ENCODE peak calls at places on chromosome 7, in five cellular contexts. One of them, this sample, is unnamed.

GRCh38 chr7:116327751-116328150 is 117.4 kb downstream of the TES start:
- DNase-seq in AG09309: no peak
- DNase-seq in activated CD8-positive, alpha-beta T cell treated with anti-CD3 and anti-CD28 coated beads for 36 hours: no peak
- DNase-seq in fibroblast of lung: peak; percentile 96
- DNase-seq in mammary epithelial cell: no peak
- DNase-seq in this sample: no peak

GRCh38 chr7:121558288-121558687 is 162.2 kb upstream of the FAM3C start:
- DNase-seq in AG09309: no peak
- DNase-seq in activated CD8-positive, alpha-beta T cell treated with anti-CD3 and anti-CD28 coated beads for 36 hours: no peak
- DNase-seq in fibroblast of lung: no peak
- DNase-seq in mammary epithelial cell: no peak
- DNase-seq in this sample: no peak

GRCh38 chr7:37395618-37396259 is 52.9 kb downstream of the ELMO1 start:
- DNase-seq in AG09309: no peak
- DNase-seq in activated CD8-positive, alpha-beta T cell treated with anti-CD3 and anti-CD28 coated beads for 36 hours: no peak
- DNase-seq in fibroblast of lung: no peak
- DNase-seq in mammary epithelial cell: peak; percentile 6
- DNase-seq in this sample: no peak

GRCh38 chr7:51324206-51324884 is 7.7 kb upstream of the COBL start:
- DNase-seq in AG09309: no peak
- DNase-seq in activated CD8-positive, alpha-beta T cell treated with anti-CD3 and anti-CD28 coated beads for 36 hours: no peak
- DNase-seq in fibroblast of lung: peak; percentile 16
- DNase-seq in mammary epithelial cell: peak; percentile 67
- DNase-seq in this sample: no peak

GRCh38 chr7:152158801-152159587 is 133.5 kb downstream of the GALNT11 start:
- DNase-seq in AG09309: no peak
- DNase-seq in activated CD8-positive, alpha-beta T cell treated with anti-CD3 and anti-CD28 coated beads for 36 hours: peak; percentile 29
- DNase-seq in fibroblast of lung: no peak
- DNase-seq in mammary epithelial cell: no peak
- DNase-seq in this sample: no peak

GRCh38 chr7:45702751-45703150 is 128.6 kb downstream of the ADCY1 start:
- DNase-seq in AG09309: no peak
- DNase-seq in activated CD8-positive, alpha-beta T cell treated with anti-CD3 and anti-CD28 coated beads for 36 hours: no peak
- DNase-seq in fibroblast of lung: no peak
- DNase-seq in mammary epithelial cell: no peak
- DNase-seq in this sample: peak; percentile 4

GRCh38 chr7:16079723-16080122 is 341.6 kb downstream of the CRPPA start:
- DNase-seq in AG09309: no peak
- DNase-seq in activated CD8-positive, alpha-beta T cell treated with anti-CD3 and anti-CD28 coated beads for 36 hours: no peak
- DNase-seq in fibroblast of lung: no peak
- DNase-seq in mammary epithelial cell: no peak
- DNase-seq in this sample: no peak

GRCh38 chr7:70178787-70179186 is 580.5 kb downstream of the AUTS2 start:
- DNase-seq in AG09309: no peak
- DNase-seq in activated CD8-positive, alpha-beta T cell treated with anti-CD3 and anti-CD28 coated beads for 36 hours: no peak
- DNase-seq in fibroblast of lung: no peak
- DNase-seq in mammary epithelial cell: peak; percentile 14
- DNase-seq in this sample: no peak

GRCh38 chr7:13802651-13803050 is 186.8 kb downstream of the ETV1 start:
- DNase-seq in AG09309: no peak
- DNase-seq in activated CD8-positive, alpha-beta T cell treated with anti-CD3 and anti-CD28 coated beads for 36 hours: no peak
- DNase-seq in fibroblast of lung: no peak
- DNase-seq in mammary epithelial cell: no peak
- DNase-seq in this sample: no peak

GRCh38 chr7:113199841-113200240 is 81.5 kb upstream of the SMIM30 start:
- DNase-seq in AG09309: peak; percentile 31
- DNase-seq in activated CD8-positive, alpha-beta T cell treated with anti-CD3 and anti-CD28 coated beads for 36 hours: no peak
- DNase-seq in fibroblast of lung: peak; percentile 74
- DNase-seq in mammary epithelial cell: peak; percentile 52
- DNase-seq in this sample: no peak

GRCh38 chr7:22129166-22129565 is 183.5 kb upstream of the CDCA7L start:
- DNase-seq in AG09309: no peak
- DNase-seq in activated CD8-positive, alpha-beta T cell treated with anti-CD3 and anti-CD28 coated beads for 36 hours: no peak
- DNase-seq in fibroblast of lung: no peak
- DNase-seq in mammary epithelial cell: no peak
- DNase-seq in this sample: no peak

GRCh38 chr7:2560175-2560695 is 1.5 kb downstream of the IQCE start:
- DNase-seq in AG09309: no peak
- DNase-seq in activated CD8-positive, alpha-beta T cell treated with anti-CD3 and anti-CD28 coated beads for 36 hours: no peak
- DNase-seq in fibroblast of lung: no peak
- DNase-seq in mammary epithelial cell: no peak
- DNase-seq in this sample: no peak

GRCh38 chr7:51606601-51607154 is 290.1 kb upstream of the COBL start:
- DNase-seq in AG09309: no peak
- DNase-seq in activated CD8-positive, alpha-beta T cell treated with anti-CD3 and anti-CD28 coated beads for 36 hours: no peak
- DNase-seq in fibroblast of lung: no peak
- DNase-seq in mammary epithelial cell: no peak
- DNase-seq in this sample: no peak

GRCh38 chr7:28904539-28905143 is 53.5 kb downstream of the TRIL start:
- DNase-seq in AG09309: no peak
- DNase-seq in activated CD8-positive, alpha-beta T cell treated with anti-CD3 and anti-CD28 coated beads for 36 hours: no peak
- DNase-seq in fibroblast of lung: peak; percentile 12
- DNase-seq in mammary epithelial cell: no peak
- DNase-seq in this sample: no peak

GRCh38 chr7:87047-87446 is 105.3 kb upstream of the FAM20C start:
- DNase-seq in AG09309: no peak
- DNase-seq in activated CD8-positive, alpha-beta T cell treated with anti-CD3 and anti-CD28 coated beads for 36 hours: no peak
- DNase-seq in fibroblast of lung: no peak
- DNase-seq in mammary epithelial cell: no peak
- DNase-seq in this sample: no peak

GRCh38 chr7:100583132-100584045 is 2.5 kb downstream of the LRCH4 start:
- DNase-seq in AG09309: no peak
- DNase-seq in activated CD8-positive, alpha-beta T cell treated with anti-CD3 and anti-CD28 coated beads for 36 hours: peak; percentile 92
- DNase-seq in fibroblast of lung: peak; percentile 72
- DNase-seq in mammary epithelial cell: no peak
- DNase-seq in this sample: peak; percentile 41

GRCh38 chr7:158572000-158572828 is 15.4 kb downstream of the PTPRN2 start:
- DNase-seq in AG09309: no peak
- DNase-seq in activated CD8-positive, alpha-beta T cell treated with anti-CD3 and anti-CD28 coated beads for 36 hours: no peak
- DNase-seq in fibroblast of lung: no peak
- DNase-seq in mammary epithelial cell: no peak
- DNase-seq in this sample: no peak

GRCh38 chr7:35505031-35505430 is 189.9 kb downstream of the HERPUD2 start:
- DNase-seq in AG09309: no peak
- DNase-seq in activated CD8-positive, alpha-beta T cell treated with anti-CD3 and anti-CD28 coated beads for 36 hours: no peak
- DNase-seq in fibroblast of lung: no peak
- DNase-seq in mammary epithelial cell: no peak
- DNase-seq in this sample: no peak

GRCh38 chr7:134315679-134316538 is 821 bp downstream of the SLC35B4 start:
- DNase-seq in AG09309: no peak
- DNase-seq in activated CD8-positive, alpha-beta T cell treated with anti-CD3 and anti-CD28 coated beads for 36 hours: peak; percentile 2
- DNase-seq in fibroblast of lung: peak; percentile 31
- DNase-seq in mammary epithelial cell: peak; percentile 22
- DNase-seq in this sample: no peak

GRCh38 chr7:158428842-158429753 is 158.5 kb downstream of the PTPRN2 start:
- DNase-seq in AG09309: no peak
- DNase-seq in activated CD8-positive, alpha-beta T cell treated with anti-CD3 and anti-CD28 coated beads for 36 hours: no peak
- DNase-seq in fibroblast of lung: no peak
- DNase-seq in mammary epithelial cell: no peak
- DNase-seq in this sample: no peak

GRCh38 chr7:39683216-39683845 is 60.0 kb downstream of the RALA start:
- DNase-seq in AG09309: no peak
- DNase-seq in activated CD8-positive, alpha-beta T cell treated with anti-CD3 and anti-CD28 coated beads for 36 hours: no peak
- DNase-seq in fibroblast of lung: peak; percentile 59
- DNase-seq in mammary epithelial cell: no peak
- DNase-seq in this sample: no peak

GRCh38 chr7:136555933-136556332 is 312.5 kb upstream of the CHRM2 start:
- DNase-seq in AG09309: no peak
- DNase-seq in activated CD8-positive, alpha-beta T cell treated with anti-CD3 and anti-CD28 coated beads for 36 hours: no peak
- DNase-seq in fibroblast of lung: no peak
- DNase-seq in mammary epithelial cell: no peak
- DNase-seq in this sample: no peak

GRCh38 chr7:1917221-1918062 is 247.4 kb downstream of the ELFN1 start:
- DNase-seq in AG09309: no peak
- DNase-seq in activated CD8-positive, alpha-beta T cell treated with anti-CD3 and anti-CD28 coated beads for 36 hours: no peak
- DNase-seq in fibroblast of lung: peak; percentile 32
- DNase-seq in mammary epithelial cell: no peak
- DNase-seq in this sample: no peak

DNA sequence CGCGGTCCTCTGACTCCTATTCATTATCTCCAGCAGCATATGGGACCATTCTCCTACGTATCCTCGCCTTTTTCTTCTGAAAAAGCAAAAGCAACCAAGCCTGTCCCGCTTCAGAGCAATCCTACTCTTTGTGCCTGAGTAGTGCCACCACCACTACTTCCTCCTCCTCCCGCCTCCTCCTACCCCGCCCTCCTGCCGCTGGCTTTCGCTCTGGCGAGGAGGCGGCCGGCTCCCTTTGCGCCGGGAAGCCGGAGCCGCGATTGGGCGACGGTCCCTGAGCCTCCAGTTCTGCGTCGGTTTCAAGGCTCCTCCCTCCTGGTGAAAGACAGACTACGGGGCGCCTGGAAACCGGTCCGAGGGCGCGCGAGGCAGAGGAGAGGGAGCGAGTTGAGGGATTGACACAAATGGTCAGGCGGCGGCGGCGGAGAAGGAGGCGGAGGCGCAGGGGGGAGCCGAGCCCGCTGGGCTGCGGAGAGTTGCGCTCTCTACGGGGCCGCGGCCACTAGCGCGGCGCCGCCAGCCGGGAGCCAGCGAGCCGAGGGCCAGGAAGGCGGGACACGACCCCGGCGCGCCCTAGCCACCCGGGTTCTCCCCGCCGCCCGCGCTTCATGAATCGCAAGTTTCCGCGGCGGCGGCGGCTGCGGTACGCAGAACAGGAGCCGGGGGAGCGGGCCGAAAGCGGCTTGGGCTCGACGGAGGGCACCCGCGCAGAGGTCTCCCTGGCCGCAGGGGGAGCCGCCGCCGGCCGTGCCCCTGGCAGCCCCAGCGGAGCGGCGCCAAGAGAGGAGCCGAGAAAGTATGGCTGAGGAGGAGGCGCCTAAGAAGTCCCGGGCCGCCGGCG is at the start of gene FZD1:
- DNase-seq in AG09309: peak; percentile 96
- DNase-seq in activated CD8-positive, alpha-beta T cell treated with anti-CD3 and anti-CD28 coated beads for 36 hours: peak; percentile 73
- DNase-seq in fibroblast of lung: peak; percentile 99
- DNase-seq in mammary epithelial cell: peak; percentile 99
- DNase-seq in this sample: no peak
- TF ChIP-seq CTCF in AG09309: no peak
- TF ChIP-seq CTCF in activated CD8-positive, alpha-beta T cell treated with anti-CD3 and anti-CD28 coated beads for 36 hours: no peak
- TF ChIP-seq CTCF in fibroblast of lung: peak; percentile 6
- TF ChIP-seq CTCF in mammary epithelial cell: no peak
- TF ChIP-seq CTCF in this sample: no peak

GRCh38 chr7:26699761-26700160 is 164.6 kb downstream of the SKAP2 start:
- DNase-seq in AG09309: no peak
- DNase-seq in activated CD8-positive, alpha-beta T cell treated with anti-CD3 and anti-CD28 coated beads for 36 hours: no peak
- DNase-seq in fibroblast of lung: no peak
- DNase-seq in mammary epithelial cell: no peak
- DNase-seq in this sample: no peak

GRCh38 chr7:26698806-26699205 is 165.6 kb downstream of the SKAP2 start:
- DNase-seq in AG09309: no peak
- DNase-seq in activated CD8-positive, alpha-beta T cell treated with anti-CD3 and anti-CD28 coated beads for 36 hours: no peak
- DNase-seq in fibroblast of lung: no peak
- DNase-seq in mammary epithelial cell: no peak
- DNase-seq in this sample: no peak

GRCh38 chr7:26704786-26705185 is 159.6 kb downstream of the SKAP2 start:
- DNase-seq in AG09309: no peak
- DNase-seq in activated CD8-positive, alpha-beta T cell treated with anti-CD3 and anti-CD28 coated beads for 36 hours: no peak
- DNase-seq in fibroblast of lung: peak; percentile 74
- DNase-seq in mammary epithelial cell: no peak
- DNase-seq in this sample: no peak

GRCh38 chr7:26704036-26704435 is 160.4 kb downstream of the SKAP2 start:
- DNase-seq in AG09309: no peak
- DNase-seq in activated CD8-positive, alpha-beta T cell treated with anti-CD3 and anti-CD28 coated beads for 36 hours: no peak
- DNase-seq in fibroblast of lung: no peak
- DNase-seq in mammary epithelial cell: no peak
- DNase-seq in this sample: no peak

DNA sequence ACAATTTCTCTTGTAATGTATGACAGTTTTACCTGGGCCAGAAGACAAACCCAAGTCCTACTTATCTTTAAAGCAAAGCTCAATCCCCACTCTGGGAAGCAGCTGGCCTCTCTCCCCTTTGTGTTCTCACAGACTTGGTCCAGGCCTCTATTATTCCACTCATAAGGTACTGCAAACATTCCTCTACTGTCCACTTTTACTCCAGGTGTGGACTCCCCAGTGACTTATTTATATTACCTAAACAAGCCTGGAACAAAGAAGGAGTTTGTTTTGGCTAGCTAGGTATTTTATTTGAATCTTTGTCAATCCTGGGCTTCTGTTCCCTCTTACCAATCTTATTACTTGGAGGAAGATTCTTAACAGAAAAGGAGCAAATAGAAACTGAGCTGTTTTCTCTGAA is 163.5 kb downstream of the SKAP2 start:
- DNase-seq in AG09309: no peak
- DNase-seq in activated CD8-positive, alpha-beta T cell treated with anti-CD3 and anti-CD28 coated beads for 36 hours: no peak
- DNase-seq in fibroblast of lung: no peak
- DNase-seq in mammary epithelial cell: no peak
- DNase-seq in this sample: no peak
- TF ChIP-seq CTCF in AG09309: no peak
- TF ChIP-seq CTCF in activated CD8-positive, alpha-beta T cell treated with anti-CD3 and anti-CD28 coated beads for 36 hours: no peak
- TF ChIP-seq CTCF in fibroblast of lung: no peak
- TF ChIP-seq CTCF in mammary epithelial cell: no peak
- TF ChIP-seq CTCF in this sample: no peak

GRCh38 chr7:88014581-88014980 is 80.5 kb downstream of the ADAM22 start:
- DNase-seq in AG09309: no peak
- DNase-seq in activated CD8-positive, alpha-beta T cell treated with anti-CD3 and anti-CD28 coated beads for 36 hours: no peak
- DNase-seq in fibroblast of lung: no peak
- DNase-seq in mammary epithelial cell: no peak
- DNase-seq in this sample: no peak
- TF ChIP-seq CTCF in AG09309: no peak
- TF ChIP-seq CTCF in activated CD8-positive, alpha-beta T cell treated with anti-CD3 and anti-CD28 coated beads for 36 hours: no peak
- TF ChIP-seq CTCF in fibroblast of lung: no peak
- TF ChIP-seq CTCF in mammary epithelial cell: no peak
- TF ChIP-seq CTCF in this sample: no peak

DNA sequence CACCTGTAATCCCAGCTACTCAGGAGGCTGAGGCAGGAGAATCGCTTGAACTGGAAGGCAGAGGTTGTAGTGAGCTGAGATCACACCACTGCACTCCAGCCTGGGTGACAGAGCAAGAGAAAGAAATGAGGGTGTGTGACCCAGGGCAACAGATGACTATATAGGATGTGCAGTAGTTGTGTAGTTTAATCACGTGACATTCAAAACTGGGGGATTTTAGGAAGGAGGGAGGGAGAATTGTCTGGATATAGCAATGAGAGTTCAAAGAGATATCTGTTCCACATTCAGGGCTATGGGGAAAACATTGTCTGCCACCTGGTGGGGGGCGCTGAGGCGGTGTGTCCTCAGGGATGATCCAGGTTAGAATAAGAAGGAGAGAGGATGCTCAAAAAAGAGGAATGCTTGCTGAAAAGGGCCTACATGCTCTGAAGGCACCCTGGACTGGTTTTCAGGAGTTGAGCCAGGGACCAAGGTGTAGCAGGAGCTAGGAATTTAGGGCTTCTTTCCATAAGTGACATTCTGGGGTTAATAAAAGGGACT is 7.8 kb upstream of the ZYX start:
- DNase-seq in AG09309: no peak
- DNase-seq in activated CD8-positive, alpha-beta T cell treated with anti-CD3 and anti-CD28 coated beads for 36 hours: no peak
- DNase-seq in fibroblast of lung: no peak
- DNase-seq in mammary epithelial cell: no peak
- DNase-seq in this sample: no peak
- TF ChIP-seq CTCF in AG09309: no peak
- TF ChIP-seq CTCF in activated CD8-positive, alpha-beta T cell treated with anti-CD3 and anti-CD28 coated beads for 36 hours: no peak
- TF ChIP-seq CTCF in fibroblast of lung: no peak
- TF ChIP-seq CTCF in mammary epithelial cell: no peak
- TF ChIP-seq CTCF in this sample: no peak

This sample was measured in natural killer cell.